ENCODE peak calls at places on chromosomes 11 and 22, in eight cellular contexts. X, H, L, Q, K, I, U and B are unnamed samples.
A peak's percentile ranks its signal among the peaks of the same experiment; 100 is the strongest.

GRCh38 chr11:72829178-72829577 is 15.0 kb downstream of the ATG16L2 start:
- DNase-seq in X (no peak), H (no peak), L (no peak), Q (no peak), K (no peak), I (no peak), U (no peak), B (peak; percentile 34)

GRCh38 chr11:129856036-129856435 is 39.3 kb downstream of the NFRKB start:
- DNase-seq in X (no peak), H (no peak), L (no peak), Q (no peak), K (no peak), I (no peak), U (peak; percentile 8), B (no peak)

GRCh38 chr11:116053538-116053919 is 549.3 kb upstream of the CADM1 start:
- DNase-seq in X (no peak), H (no peak), L (no peak), Q (no peak), K (no peak), I (no peak), U (no peak), B (no peak)

GRCh38 chr22:41687901-41688364 is 734 bp downstream of the SNU13 start:
- DNase-seq in X (peak; percentile 65), H (peak; percentile 51), L (peak; percentile 24), Q (peak; percentile 32), K (no peak), I (no peak), U (peak; percentile 33), B (no peak)

GRCh38 chr22:39214383-39215069 is 30.3 kb downstream of the PDGFB start:
- DNase-seq in X (no peak), H (no peak), L (no peak), Q (peak; percentile 14), K (no peak), I (peak; percentile 86), U (peak; percentile 56), B (peak; percentile 70)

GRCh38 chr11:65206441-65206841 is 24.7 kb downstream of the CAPN1 start:
- DNase-seq in X (peak; percentile 42), H (no peak), L (no peak), Q (no peak), K (no peak), I (no peak), U (no peak), B (no peak)

GRCh38 chr22:40348025-40348658 is 1.8 kb downstream of the ADSL start:
- DNase-seq in X (peak; percentile 71), H (peak; percentile 72), L (peak; percentile 69), Q (peak; percentile 60), K (peak; percentile 71), I (peak; percentile 35), U (peak; percentile 76), B (no peak)

GRCh38 chr11:9230291-9230690 is 34.9 kb downstream of the DENND5A start:
- DNase-seq in X (no peak), H (no peak), L (no peak), Q (no peak), K (no peak), I (no peak), U (peak; percentile 33), B (no peak)

GRCh38 chr11:131217313-131218297 is 152.8 kb upstream of the NTM start:
- DNase-seq in X (no peak), H (peak; percentile 35), L (peak; percentile 11), Q (no peak), K (no peak), I (no peak), U (peak; percentile 5), B (peak; percentile 40)

GRCh38 chr11:21892696-21893095 is 300.2 kb upstream of the ANO5 start:
- DNase-seq in X (no peak), H (no peak), L (no peak), Q (no peak), K (no peak), I (no peak), U (no peak), B (no peak)

GRCh38 chr22:42885446-42885845 is 28.4 kb upstream of the ARFGAP3 start:
- DNase-seq in X (no peak), H (no peak), L (no peak), Q (no peak), K (no peak), I (no peak), U (peak; percentile 18), B (no peak)

GRCh38 chr22:31846161-31847115 is 92.6 kb downstream of the DEPDC5 start:
- DNase-seq in X (no peak), H (no peak), L (peak; percentile 84), Q (peak; percentile 72), K (no peak), I (no peak), U (peak; percentile 46), B (peak; percentile 22)

GRCh38 chr11:124902616-124903015 is 5.0 kb upstream of the ROBO4 start:
- DNase-seq in X (no peak), H (no peak), L (peak; percentile 31), Q (no peak), K (no peak), I (no peak), U (peak; percentile 44), B (no peak)

GRCh38 chr11:35047179-35047578 is 91.8 kb upstream of the CD44 start:
- DNase-seq in X (no peak), H (no peak), L (no peak), Q (no peak), K (no peak), I (no peak), U (no peak), B (no peak)

GRCh38 chr11:23772081-23772480 is 724.8 kb upstream of the LUZP2 start:
- DNase-seq in X (no peak), H (peak; percentile 11), L (peak; percentile 72), Q (no peak), K (no peak), I (no peak), U (no peak), B (no peak)

GRCh38 chr22:19448076-19448607 is 631 bp upstream of the C22orf39 start:
- DNase-seq in X (peak; percentile 67), H (peak; percentile 72), L (peak; percentile 59), Q (peak; percentile 68), K (peak; percentile 52), I (peak; percentile 10), U (peak; percentile 83), B (peak; percentile 63)

GRCh38 chr11:122803306-122803705 is 35.0 kb upstream of the CRTAM start:
- DNase-seq in X (no peak), H (no peak), L (peak; percentile 78), Q (peak; percentile 73), K (no peak), I (peak; percentile 82), U (peak; percentile 90), B (no peak)

DNA sequence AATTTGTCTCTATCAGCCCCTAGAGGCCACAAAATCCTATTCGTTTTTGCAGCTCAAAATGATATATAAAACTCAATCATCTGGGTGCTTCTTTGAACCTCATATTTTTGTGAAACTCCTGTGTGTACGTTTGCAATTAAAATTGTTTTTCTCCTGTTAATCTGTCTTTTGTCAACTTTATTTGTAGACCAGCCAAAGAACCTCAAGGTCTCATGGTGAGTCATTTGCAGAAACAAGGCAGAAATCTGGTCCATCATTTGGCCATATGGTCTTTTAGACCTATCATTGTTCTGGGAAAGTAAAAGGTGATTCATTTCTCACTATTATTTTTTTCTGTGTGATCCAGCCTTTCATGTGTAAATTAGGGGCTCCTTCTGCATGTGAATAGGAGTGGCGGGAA is 399.2 kb upstream of the DDI1 start:
- DNase-seq in X (no peak), H (no peak), L (no peak), Q (peak; percentile 37), K (no peak), I (no peak), U (peak; percentile 76), B (no peak)
- TF ChIP-seq CTCF in X (no peak), H (no peak), L (no peak), Q (no peak), K (no peak), I (no peak), U (peak; percentile 13), B (peak; percentile 32)

GRCh38 chr11:109041876-109042275 is 377.0 kb downstream of the DDX10 start:
- DNase-seq in X (no peak), H (no peak), L (no peak), Q (no peak), K (no peak), I (no peak), U (no peak), B (no peak)
- H3K4me3 ChIP-seq in X (no peak overlapping the region), H (no peak overlapping the region), L (no peak overlapping the region), Q (no peak overlapping the region), K (no peak overlapping the region), I (no peak overlapping the region), U (no peak overlapping the region), B (no peak overlapping the region)

GRCh38 chr11:46393231-46393616 is 1.6 kb upstream of the CHRM4 start:
- DNase-seq in X (no peak), H (no peak), L (no peak), Q (no peak), K (no peak), I (no peak), U (no peak), B (no peak)

GRCh38 chr11:46391186-46391577 is 394 bp downstream of the CHRM4 start:
- DNase-seq in X (no peak), H (no peak), L (no peak), Q (no peak), K (no peak), I (no peak), U (no peak), B (no peak)

GRCh38 chr11:46390331-46391171 is 1.0 kb downstream of the CHRM4 start:
- DNase-seq in X (no peak), H (no peak), L (no peak), Q (no peak), K (no peak), I (no peak), U (no peak), B (no peak)

GRCh38 chr11:46392421-46393230 is 1.1 kb upstream of the CHRM4 start:
- DNase-seq in X (peak; percentile 93), H (peak; percentile 94), L (peak; percentile 75), Q (peak; percentile 76), K (peak; percentile 85), I (peak; percentile 86), U (peak; percentile 76), B (peak; percentile 95)

GRCh38 chr11:46391578-46392420 is at the start of gene CHRM4:
- DNase-seq in X (no peak), H (peak; percentile 76), L (peak; percentile 24), Q (no peak), K (no peak), I (peak; percentile 58), U (no peak), B (peak; percentile 86)
- TF ChIP-seq CTCF in X (no peak), H (peak; percentile 43), L (no peak), Q (peak; percentile 46), K (no peak), I (peak; percentile 34), U (peak; percentile 3), B (peak; percentile 72)

DNA sequence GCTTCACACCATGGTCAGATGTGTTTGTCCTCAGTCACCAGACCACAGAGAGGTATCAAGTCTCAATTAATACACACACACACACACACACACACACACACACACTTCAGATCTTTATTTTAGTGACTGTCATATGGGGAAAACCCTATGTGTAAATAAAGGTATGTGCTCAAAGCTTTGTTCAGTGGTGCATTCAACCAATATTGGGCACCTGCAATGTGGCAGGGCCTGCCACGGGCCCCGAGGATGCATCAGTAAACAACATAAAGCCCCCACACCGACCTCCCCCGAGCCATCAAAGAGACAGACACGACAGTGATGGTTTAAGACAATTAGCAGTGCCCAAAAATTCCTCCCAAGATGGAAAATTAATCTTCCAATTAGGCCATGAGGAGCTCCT is 51.6 kb downstream of the SHANK2 start:
- DNase-seq in X (no peak), H (no peak), L (no peak), Q (no peak), K (no peak), I (no peak), U (no peak), B (no peak)
- H3K4me3 ChIP-seq in X (no peak overlapping the region), H (no peak overlapping the region), L (no peak overlapping the region), Q (no peak overlapping the region), K (no peak overlapping the region), I (no peak overlapping the region), U (no peak overlapping the region), B (no peak overlapping the region)

GRCh38 chr22:46613606-46613997 is 6.6 kb upstream of the GRAMD4 start:
- DNase-seq in X (no peak), H (no peak), L (peak; percentile 56), Q (no peak), K (no peak), I (peak; percentile 54), U (peak; percentile 9), B (no peak)
- TF ChIP-seq CTCF in X (no peak), H (no peak), L (no peak), Q (no peak), K (no peak), I (no peak), U (no peak), B (no peak)